ENCODE peak calls at places on chromosomes 3 and 15, in four cellular contexts. T is H9, D is mesenchymal stem cell, W is mesendoderm. V is an unnamed sample.

GRCh38 chr15:55742927-55743614 is at the start of gene PRTG:
- DNase-seq in W (peak), T (peak), D (peak), V (peak)

GRCh38 chr3:32334675-32335074 is 57.0 kb upstream of the CMTM7 start:
- DNase-seq in W (peak), D (no peak), T (peak), V (no peak)

GRCh38 chr3:152050782-152051405 is 177.5 kb downstream of the SUCNR1 start:
- DNase-seq in D (peak), T (no peak), W (no peak), V (peak)

GRCh38 chr15:60514261-60514881 is 35.4 kb upstream of the ICE2 start:
- DNase-seq in D (no peak), W (no peak), T (no peak), V (no peak)

GRCh38 chr3:171977860-171978259 is 61.5 kb upstream of the FNDC3B start:
- DNase-seq in W (no peak), D (no peak), T (no peak), V (no peak)

GRCh38 chr3:114809668-114810413 is 337.2 kb downstream of the ZBTB20 start:
- DNase-seq in D (peak), T (no peak), W (no peak), V (peak)

GRCh38 chr3:160485931-160486330 is 36.3 kb upstream of the TRIM59 start:
- DNase-seq in D (no peak), W (no peak), T (no peak), V (no peak)

GRCh38 chr3:183698760-183699159 is 1.2 kb downstream of the YEATS2 start:
- DNase-seq in T (no peak), W (peak), D (peak), V (peak)

GRCh38 chr15:73804421-73804820 is 51.3 kb upstream of the INSYN1 start:
- DNase-seq in W (no peak), D (no peak), T (no peak), V (no peak)

GRCh38 chr3:128173849-128174248 is 20.6 kb downstream of the EEFSEC start:
- DNase-seq in W (peak), T (peak), D (no peak), V (no peak)

GRCh38 chr3:171379281-171379680 is 80.9 kb downstream of the TNIK start:
- DNase-seq in D (no peak), T (no peak), W (peak), V (peak)

GRCh38 chr3:171614318-171614967 is 154.2 kb upstream of the TNIK start:
- DNase-seq in D (peak), W (peak), T (peak), V (peak)

GRCh38 chr3:161251716-161252115 is 30.6 kb downstream of the NMD3 start:
- DNase-seq in T (no peak), W (no peak), D (no peak), V (no peak)

GRCh38 chr15:93428807-93429351 is 339.9 kb upstream of the RGMA start:
- DNase-seq in T (no peak), W (no peak), D (no peak), V (no peak)

GRCh38 chr3:172581757-172582166 is 58.5 kb upstream of the TNFSF10 start:
- DNase-seq in W (no peak), D (no peak), T (no peak), V (no peak)

GRCh38 chr15:68592054-68592453 is 13.3 kb downstream of the CORO2B start:
- DNase-seq in W (no peak), D (peak), T (no peak), V (peak)

GRCh38 chr3:104437891-104438290 is 928.8 kb upstream of the ALCAM start:
- DNase-seq in D (no peak), W (peak), T (no peak), V (peak)

GRCh38 chr3:181739628-181740027 is 27.9 kb downstream of the SOX2 start:
- DNase-seq in W (no peak), D (no peak), T (no peak), V (no peak)

GRCh38 chr3:89851974-89852621 is 744.7 kb downstream of the EPHA3 start:
- DNase-seq in D (peak), T (peak), W (peak), V (peak)

GRCh38 chr3:175469124-175469523 is 610.0 kb downstream of the NAALADL2 start:
- DNase-seq in W (no peak), D (no peak), T (no peak), V (no peak)

GRCh38 chr15:77659350-77660321 is 26.9 kb upstream of the LINGO1 start:
- DNase-seq in D (peak), W (peak), T (peak), V (peak)

GRCh38 chr15:88624156-88624970 is 3.2 kb downstream of the AEN start:
- DNase-seq in W (peak), T (no peak), D (peak), V (peak)

GRCh38 chr3:188152660-188153497 is 1.1 kb upstream of the LPP start:
- DNase-seq in T (peak), D (peak), W (peak), V (peak)

GRCh38 chr15:64152507-64153387 is 1.2 kb downstream of the SNX22 start:
- DNase-seq in W (peak), D (peak), T (peak), V (no peak)

GRCh38 chr3:156643729-156644389 is 30.5 kb upstream of the TIPARP start:
- DNase-seq in T (no peak), D (peak), W (no peak), V (peak)

GRCh38 chr3:124639406-124640237 is 90.6 kb upstream of the UMPS start:
- DNase-seq in D (no peak), T (no peak), W (no peak), V (no peak)

GRCh38 chr3:44506556-44506955 is 29.1 kb upstream of the ZNF445 start:
- DNase-seq in T (no peak), D (no peak), W (no peak), V (no peak)

GRCh38 chr15:25456196-25456595 is 17.4 kb upstream of the UBE3A start:
- DNase-seq in T (no peak), W (no peak), D (no peak), V (no peak)

GRCh38 chr3:39808467-39809180 is 785 bp upstream of the MYRIP start:
- DNase-seq in D (peak), W (peak), T (peak), V (no peak)

GRCh38 chr3:61990618-61991017 is 382.7 kb downstream of the FEZF2 start:
- DNase-seq in W (no peak), T (no peak), D (no peak), V (no peak)

GRCh38 chr3:175741951-175742350 is 882.8 kb downstream of the NAALADL2 start:
- DNase-seq in D (peak), T (no peak), W (peak), V (peak)

GRCh38 chr15:31847961-31848360 is 182.4 kb upstream of the CHRNA7 start:
- DNase-seq in T (no peak), D (no peak), W (no peak), V (no peak)

GRCh38 chr15:29774900-29775299 is 47.4 kb downstream of the TJP1 start:
- DNase-seq in T (no peak), D (peak), W (no peak), V (peak)

DNA sequence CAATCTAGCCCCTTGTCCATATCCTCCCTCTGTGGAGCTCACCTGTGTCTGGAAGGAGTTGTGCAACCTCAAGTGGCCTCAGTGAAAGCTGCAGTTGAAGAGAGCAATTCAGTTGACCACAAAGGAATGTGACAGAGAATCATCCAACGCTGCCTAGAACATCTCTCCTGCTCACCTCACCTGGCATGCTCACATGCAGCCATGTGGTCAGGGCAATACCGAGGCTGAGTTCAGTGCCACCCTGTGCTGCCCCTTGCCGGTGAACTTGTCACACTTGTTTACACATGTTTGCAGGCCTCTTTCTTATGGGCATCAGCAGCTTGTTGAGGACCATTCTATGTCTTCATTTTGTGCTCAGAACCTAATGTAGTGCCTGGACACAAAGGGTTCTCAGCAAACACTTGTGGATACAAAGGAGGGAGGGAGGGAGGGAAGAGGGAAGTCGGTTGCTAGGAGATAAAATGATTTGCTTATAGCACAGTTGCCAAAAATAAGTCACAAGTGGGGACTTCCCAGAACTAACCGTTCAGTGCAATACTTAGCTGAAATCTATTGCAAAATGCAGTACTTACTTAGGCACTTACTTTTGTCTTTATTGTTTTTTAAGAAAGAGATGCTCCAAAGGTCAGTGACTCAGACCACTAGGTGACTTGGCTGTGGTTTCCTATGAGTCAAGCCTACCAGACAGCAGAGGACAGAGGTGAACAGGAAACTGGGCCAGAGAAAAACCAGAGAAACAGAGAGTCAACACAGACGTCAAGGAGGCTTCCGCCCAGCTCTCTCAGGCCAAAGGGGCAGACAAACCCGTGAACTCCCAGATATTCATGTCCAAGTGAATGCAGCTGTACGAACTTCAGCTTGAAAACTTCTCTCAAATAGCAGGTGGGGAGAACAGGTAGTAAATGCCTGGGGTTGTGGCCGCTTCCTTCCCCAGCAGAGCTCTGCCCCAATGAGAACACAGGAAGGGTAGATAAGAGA is 227.8 kb upstream of the CTNNB1 start:
- DNase-seq in W (peak), T (no peak), D (peak), V (peak)
- H4K8ac ChIP-seq in W (no peak), T (no peak), D (peak), V (no peak)

GRCh38 chr15:65870889-65871533 is 1.7 kb downstream of the RAB11A start:
- DNase-seq in D (peak), W (peak), T (no peak), V (peak)

GRCh38 chr15:65873271-65873670 is 4.0 kb downstream of the RAB11A start:
- DNase-seq in W (no peak), D (peak), T (no peak), V (no peak)

GRCh38 chr15:65877752-65878151 is 8.5 kb downstream of the RAB11A start:
- DNase-seq in W (no peak), D (no peak), T (no peak), V (no peak)

GRCh38 chr15:65869954-65870871 is 922 bp downstream of the RAB11A start:
- DNase-seq in W (peak), D (peak), T (peak), V (peak)

GRCh38 chr15:65875458-65875857 is 6.2 kb downstream of the RAB11A start:
- DNase-seq in D (no peak), W (no peak), T (no peak), V (peak)
- H4K8ac ChIP-seq in D (no peak), W (no peak), T (no peak), V (no peak)

DNA sequence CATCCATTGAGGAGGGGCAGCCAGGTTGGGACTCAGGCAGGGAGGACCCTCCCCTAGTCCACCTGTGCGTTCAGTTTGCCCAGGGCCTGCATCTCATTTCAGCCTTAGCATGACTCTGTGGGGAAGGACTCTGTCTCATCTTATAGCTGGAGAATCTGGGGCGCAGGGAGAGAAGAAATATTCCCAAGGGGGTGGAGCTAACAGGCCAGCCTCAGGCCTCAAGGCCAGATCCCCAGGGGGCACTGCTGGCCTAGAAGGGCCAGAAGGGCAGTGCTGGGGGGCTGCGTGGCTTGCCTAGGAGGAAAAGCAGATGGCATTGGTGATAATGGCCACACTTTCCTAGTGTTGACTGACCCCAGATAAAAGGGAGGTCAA is 10.9 kb downstream of the AMOTL2 start:
- DNase-seq in T (no peak), W (no peak), D (no peak), V (no peak)
- H4K8ac ChIP-seq in T (no peak), W (peak), D (peak), V (peak)

GRCh38 chr15:70154440-70155347 is 57.0 kb upstream of the TLE3 start:
- DNase-seq in T (peak), D (peak), W (peak), V (peak)
- H4K8ac ChIP-seq in T (no peak), D (peak), W (no peak), V (no peak)

GRCh38 chr15:66851226-66852063 is 149.4 kb downstream of the SMAD6 start:
- DNase-seq in D (peak), T (peak), W (peak), V (peak)
- H4K8ac ChIP-seq in D (peak), T (no peak), W (no peak), V (peak)

GRCh38 chr3:113174806-113175490 is 36.4 kb upstream of the BOC start:
- DNase-seq in T (no peak), W (no peak), D (peak), V (peak)
- H4K8ac ChIP-seq in T (no peak), W (no peak), D (no peak), V (peak)

GRCh38 chr3:71444028-71444860 is 139.3 kb downstream of the FOXP1 start:
- DNase-seq in D (peak), W (peak), T (no peak), V (peak)
- H4K8ac ChIP-seq in D (no peak), W (no peak), T (no peak), V (peak)

GRCh38 chr3:87002346-87002745 is 11.4 kb upstream of the VGLL3 start:
- DNase-seq in T (no peak), D (no peak), W (no peak), V (no peak)
- H4K8ac ChIP-seq in T (no peak), D (no peak), W (no peak), V (no peak)

DNA sequence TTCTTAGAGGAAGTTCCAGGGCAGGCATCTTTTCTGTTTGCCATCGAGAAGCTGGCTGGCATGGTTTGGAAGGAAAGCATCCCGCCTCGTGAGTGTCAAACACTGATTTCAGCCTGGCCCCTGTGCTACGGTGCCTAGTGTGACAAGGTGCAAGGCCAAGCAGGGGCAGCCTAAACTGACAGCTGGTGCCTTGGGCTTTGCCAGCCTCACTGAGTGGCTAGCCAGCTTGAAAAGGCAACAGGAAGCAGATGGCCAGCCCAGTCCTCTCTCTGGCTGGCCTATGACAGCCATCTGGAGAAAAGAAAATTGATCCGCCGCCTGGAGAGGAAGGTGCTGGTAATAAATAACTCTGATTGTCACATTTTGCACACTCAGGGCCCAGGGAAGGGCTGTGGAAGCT is 52.2 kb downstream of the C3orf85 start:
- DNase-seq in W (no peak), T (no peak), D (no peak), V (no peak)
- H4K8ac ChIP-seq in W (no peak), T (no peak), D (no peak), V (no peak)

GRCh38 chr3:101779047-101779807 is at the start of gene NXPE3:
- DNase-seq in W (peak), D (peak), T (peak), V (peak)
- H4K8ac ChIP-seq in W (no peak), D (peak), T (no peak), V (peak)

V was measured in IMR-90.